ENCODE peak calls at places on chromosomes 7 and 10, in four cellular contexts. W is Peyer's patch; E is upper lobe of right lung; L is activated CD8-positive, alpha-beta memory T cell treated with anti-CD3 and anti-CD28 coated beads for 48 hours. K is an unnamed sample.

GRCh38 chr10:123665371-123666286 is 526 bp upstream of the GPR26 start:
- DNase-seq in W (no peak), E (peak), L (no peak), K (no peak)

GRCh38 chr10:42975558-42976352 is 101.1 kb upstream of the RET start:
- DNase-seq in W (no peak), E (no peak), L (no peak), K (no peak)

GRCh38 chr7:140541513-140542192 is 62.3 kb upstream of the MKRN1 start:
- DNase-seq in W (peak), E (no peak), L (no peak), K (no peak)

GRCh38 chr10:108862691-108863350 is 1060.5 kb downstream of the XPNPEP1 start:
- DNase-seq in W (no peak), E (no peak), L (no peak), K (no peak)

GRCh38 chr7:48295572-48295971 is 124.3 kb downstream of the ABCA13 start:
- DNase-seq in W (no peak), E (no peak), L (no peak), K (no peak)

GRCh38 chr10:108070789-108071188 is 906.3 kb upstream of the SORCS1 start:
- DNase-seq in W (no peak), E (no peak), L (no peak), K (no peak)

GRCh38 chr7:27159278-27160146 is 3.0 kb upstream of the HOXA7 start:
- DNase-seq in W (peak), E (no peak), L (no peak), K (no peak)

GRCh38 chr7:117827861-117828260 is 45.4 kb downstream of the CTTNBP2 start:
- DNase-seq in W (no peak), E (no peak), L (no peak), K (no peak)

GRCh38 chr10:79446451-79447020 is 1.1 kb upstream of the ZCCHC24 start:
- DNase-seq in W (peak), E (peak), L (no peak), K (no peak)